ENCODE peak calls at places on chromosomes 5 and 9, in six cellular contexts. A is breast epithelium, V is body of pancreas, S is NB4, B is spleen, J is esophagus squamous epithelium. I is an unnamed sample.

GRCh38 chr9:16335788-16336580 is 534.5 kb downstream of the BNC2 start:
- DNase-seq in A (no peak), S (peak; percentile 65), J (peak; percentile 12), V (peak; percentile 33), B (no peak), I (no peak)

GRCh38 chr5:27387535-27388073 is 349.2 kb upstream of the CDH9 start:
- DNase-seq in V (no peak), J (no peak), B (no peak), A (no peak), S (no peak), I (no peak)

GRCh38 chr9:137619240-137620090 is 660 bp downstream of the EHMT1 start:
- DNase-seq in S (peak; percentile 55), J (no peak), A (no peak), V (peak; percentile 35), B (peak; percentile 91), I (peak; percentile 65)

GRCh38 chr5:443239-444151 is 519 bp downstream of the EXOC3 start:
- DNase-seq in J (no peak), S (no peak), B (peak; percentile 90), A (no peak), V (no peak), I (peak; percentile 71)

GRCh38 chr9:131868766-131869165 is 128.9 kb upstream of the RAPGEF1 start:
- DNase-seq in A (no peak), V (no peak), S (no peak), J (no peak), B (no peak), I (no peak)

GRCh38 chr5:130706696-130707095 is 458.4 kb downstream of the HINT1 start:
- DNase-seq in A (no peak), S (no peak), B (no peak), J (no peak), V (no peak), I (no peak)

GRCh38 chr9:89374176-89374575 is 55.9 kb downstream of the SECISBP2 start:
- DNase-seq in B (no peak), A (no peak), V (no peak), J (no peak), S (peak; percentile 34), I (no peak)

GRCh38 chr5:172501708-172502379 is 47.5 kb upstream of the SH3PXD2B start:
- DNase-seq in A (no peak), B (peak; percentile 13), J (no peak), V (no peak), S (no peak), I (no peak)

GRCh38 chr5:144427871-144428270 is 257.2 kb downstream of the KCTD16 start:
- DNase-seq in J (no peak), B (no peak), A (no peak), V (no peak), S (no peak), I (no peak)

GRCh38 chr5:138504799-138505198 is 38.2 kb downstream of the ETF1 start:
- DNase-seq in A (no peak), B (no peak), V (peak; percentile 72), S (no peak), J (no peak), I (no peak)

GRCh38 chr5:124806026-124806856 is 59.8 kb upstream of the ZNF608 start:
- DNase-seq in J (no peak), V (peak; percentile 94), B (no peak), S (no peak), A (peak; percentile 79), I (no peak)

GRCh38 chr5:74042559-74043357 is 416.8 kb downstream of the ARHGEF28 start:
- DNase-seq in S (no peak), B (no peak), A (no peak), V (no peak), J (no peak), I (no peak)

GRCh38 chr5:181088289-181088688 is 42.7 kb downstream of the OR2V1 start:
- DNase-seq in V (no peak), J (no peak), S (peak; percentile 44), B (no peak), A (no peak), I (peak; percentile 50)

GRCh38 chr9:100346836-100347235 is 5.9 kb downstream of the TEX10 start:
- DNase-seq in V (no peak), J (no peak), S (no peak), A (no peak), B (no peak), I (no peak)

GRCh38 chr9:72726951-72727350 is 205.5 kb downstream of the TMC1 start:
- DNase-seq in S (no peak), V (no peak), J (no peak), A (no peak), B (no peak), I (no peak)

DNA sequence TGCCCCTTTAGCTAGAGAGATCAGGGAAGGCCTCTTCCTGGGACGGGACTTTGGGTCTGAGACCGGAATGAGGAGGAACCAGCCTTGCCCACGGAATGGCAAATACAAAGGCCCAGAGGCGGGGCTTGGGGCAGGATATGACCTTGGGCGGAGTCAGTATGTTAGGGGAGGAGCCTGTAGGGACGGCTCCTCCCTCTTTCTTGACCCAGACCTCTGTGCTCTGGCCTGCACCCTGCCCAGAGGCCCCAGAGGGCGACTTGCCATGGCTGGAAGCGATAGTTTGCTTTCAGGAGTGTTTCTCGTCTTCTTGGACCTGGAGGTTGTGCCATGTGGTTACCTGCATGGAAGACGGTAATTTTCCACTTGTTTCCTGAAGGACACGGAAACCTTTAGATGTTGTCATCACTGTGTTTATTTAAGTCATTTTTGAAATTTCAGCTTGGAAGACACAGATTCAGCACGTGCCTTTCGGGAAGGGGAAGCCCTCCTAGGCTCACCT is 85.6 kb downstream of the DAB2IP start:
- DNase-seq in J (no peak), A (peak; percentile 77), B (no peak), V (peak; percentile 65), S (no peak), I (peak; percentile 24)
- TF ChIP-seq POLR2A in J (no peak), A (no peak), B (no peak), V (no peak), S (no peak), I (no peak)

GRCh38 chr5:164336276-164336675 is 830.9 kb downstream of the MAT2B start:
- DNase-seq in J (no peak), A (no peak), S (no peak), B (no peak), V (no peak), I (no peak)
- TF ChIP-seq POLR2A in J (no peak), A (no peak), S (no peak), B (no peak), V (no peak), I (no peak)

DNA sequence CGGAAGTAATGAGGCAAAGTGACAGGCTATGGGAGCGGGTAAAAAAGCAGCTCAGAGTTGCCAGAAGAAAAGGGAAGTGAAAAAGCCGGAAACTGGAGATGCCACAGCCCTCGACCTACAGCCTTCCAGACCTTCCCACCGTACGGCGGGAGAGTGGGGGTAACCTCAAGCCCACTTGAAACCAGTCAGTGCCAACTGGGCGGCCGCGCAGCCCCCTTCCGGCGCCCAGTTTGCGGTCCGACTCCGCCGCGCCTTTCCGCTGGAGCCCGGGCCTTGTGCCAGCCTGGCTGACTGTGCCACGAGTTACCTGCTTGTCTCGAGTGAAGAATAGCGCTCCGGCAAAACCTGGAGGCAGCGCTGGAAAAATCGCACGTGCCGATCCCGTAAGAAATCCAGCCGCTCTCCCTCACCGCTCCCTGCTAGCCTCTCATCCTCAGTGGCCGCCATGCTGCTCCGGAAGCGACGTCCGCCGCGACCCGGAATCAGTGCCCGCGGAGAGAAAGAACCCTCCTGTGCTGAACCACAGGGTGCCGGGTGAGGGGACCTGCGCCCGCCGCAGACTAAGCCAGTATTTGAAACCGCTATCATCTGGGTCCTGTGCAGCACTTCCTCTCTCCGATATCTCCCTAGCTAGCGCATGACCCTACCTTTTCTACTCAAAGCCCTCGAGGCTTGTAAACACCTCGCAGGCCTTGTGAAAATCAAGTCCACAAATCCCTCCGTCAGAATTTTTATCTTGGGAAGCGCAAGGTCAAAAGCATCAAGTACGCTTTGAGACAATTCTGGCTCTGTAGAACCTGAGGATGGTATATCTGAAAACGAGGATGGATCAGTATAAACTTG is at the start of gene PGGT1B:
- DNase-seq in B (peak; percentile 95), S (peak; percentile 93), J (peak; percentile 30), V (peak; percentile 66), A (peak; percentile 61), I (peak; percentile 68)
- TF ChIP-seq POLR2A in B (no peak), S (peak; percentile 67), J (no peak), V (peak; percentile 61), A (no peak), I (peak; percentile 80)

GRCh38 chr9:97599447-97599846 is 33.7 kb downstream of the TSTD2 start:
- DNase-seq in A (no peak), J (no peak), B (no peak), V (no peak), S (no peak), I (no peak)

GRCh38 chr9:97601228-97601898 is 31.8 kb downstream of the TSTD2 start:
- DNase-seq in A (no peak), S (no peak), B (no peak), V (no peak), J (no peak), I (no peak)

GRCh38 chr9:97600531-97601227 is 32.5 kb downstream of the TSTD2 start:
- DNase-seq in B (no peak), A (no peak), J (no peak), V (no peak), S (no peak), I (no peak)

GRCh38 chr9:97596906-97597305 is 36.3 kb downstream of the TSTD2 start:
- DNase-seq in V (no peak), B (no peak), J (no peak), S (no peak), A (no peak), I (no peak)

DNA sequence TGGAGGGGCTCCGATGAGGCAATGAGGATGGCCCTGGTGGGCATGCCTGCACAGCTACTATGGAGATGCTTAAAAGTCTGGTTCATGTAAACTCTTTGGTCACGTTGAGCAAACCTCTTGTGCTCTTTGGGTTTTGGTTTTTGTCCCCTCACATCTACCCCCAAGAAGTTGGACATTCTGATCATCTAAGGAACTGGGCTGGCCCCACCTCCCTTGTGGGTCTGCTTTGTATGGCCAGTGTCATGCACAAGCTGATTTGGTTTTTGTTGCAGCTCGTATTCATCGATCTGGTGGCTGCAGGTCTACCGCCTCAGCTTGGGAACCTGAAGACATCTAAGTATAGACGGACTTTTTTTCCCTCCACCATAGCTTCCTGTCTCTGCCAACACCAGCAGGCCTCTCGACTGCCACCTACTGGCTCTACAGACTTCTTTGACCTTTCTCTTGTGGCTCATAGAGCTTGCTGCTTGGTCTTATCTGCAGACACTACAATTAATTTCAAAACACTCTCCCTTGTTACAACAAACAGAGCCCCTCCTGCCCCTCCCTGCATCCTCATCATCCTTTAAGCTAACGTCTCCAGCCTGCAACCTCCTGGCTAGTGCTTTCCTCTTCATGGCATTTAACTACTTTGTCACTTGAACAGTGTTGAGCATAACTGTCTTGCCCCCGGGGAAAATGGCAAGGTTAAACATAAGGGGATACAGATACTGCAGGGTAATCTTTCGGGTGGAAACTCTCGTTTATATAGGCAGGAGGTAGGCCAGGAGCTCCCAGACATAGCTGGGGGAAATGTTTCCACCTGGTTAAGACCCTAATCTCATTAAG is 34.5 kb downstream of the TSTD2 start:
- DNase-seq in A (peak; percentile 59), B (peak; percentile 85), S (peak; percentile 86), J (no peak), V (peak; percentile 81), I (peak; percentile 86)
- TF ChIP-seq POLR2A in A (no peak), B (no peak), S (no peak), J (no peak), V (no peak), I (no peak)

I was measured in erythroblast.